ENCODE peak calls at places on chromosomes 5 and 9, in seven cellular contexts. M, C, S, Y, X, B and Z are unnamed samples.

GRCh38 chr9:128257907-128258306 is 17.9 kb downstream of the GOLGA2 start:
- DNase-seq in M (no peak), C (no peak), S (no peak), Y (no peak), X (no peak), B (no peak), Z (no peak)

GRCh38 chr9:93721417-93721965 is 145.1 kb downstream of the PHF2 start:
- DNase-seq in M (no peak), C (no peak), S (no peak), Y (no peak), X (no peak), B (no peak), Z (no peak)

GRCh38 chr9:95008151-95008771 is 281.8 kb downstream of the AOPEP start:
- DNase-seq in M (no peak), C (peak), S (no peak), Y (no peak), X (no peak), B (no peak), Z (peak)

GRCh38 chr5:168592014-168592368 is 12.8 kb upstream of the PANK3 start:
- DNase-seq in M (no peak), C (peak), S (peak), Y (no peak), X (peak), B (no peak), Z (peak)

GRCh38 chr5:100406640-100407039 is 128.5 kb upstream of the FAM174A start:
- DNase-seq in M (no peak), C (no peak), S (peak), Y (peak), X (peak), B (no peak), Z (no peak)

GRCh38 chr9:90774682-90775081 is 26.9 kb upstream of the SYK start:
- DNase-seq in M (no peak), C (no peak), S (no peak), Y (no peak), X (no peak), B (no peak), Z (no peak)

GRCh38 chr9:120267929-120268328 is 312.0 kb downstream of the CDK5RAP2 start:
- DNase-seq in M (no peak), C (no peak), S (no peak), Y (no peak), X (peak), B (peak), Z (no peak)

GRCh38 chr9:9108641-9109040 is 1309.1 kb upstream of the DMAC1 start:
- DNase-seq in M (no peak), C (no peak), S (no peak), Y (no peak), X (no peak), B (no peak), Z (no peak)

GRCh38 chr9:16627967-16628366 is 242.5 kb downstream of the BNC2 start:
- DNase-seq in M (no peak), C (no peak), S (peak), Y (peak), X (peak), B (peak), Z (peak)

GRCh38 chr5:40679998-40680681 is 425 bp downstream of the PTGER4 start:
- DNase-seq in M (peak), C (no peak), S (no peak), Y (no peak), X (no peak), B (no peak), Z (no peak)

GRCh38 chr5:3376611-3377010 is 219.0 kb upstream of the IRX1 start:
- DNase-seq in M (no peak), C (no peak), S (no peak), Y (no peak), X (no peak), B (no peak), Z (no peak)

DNA sequence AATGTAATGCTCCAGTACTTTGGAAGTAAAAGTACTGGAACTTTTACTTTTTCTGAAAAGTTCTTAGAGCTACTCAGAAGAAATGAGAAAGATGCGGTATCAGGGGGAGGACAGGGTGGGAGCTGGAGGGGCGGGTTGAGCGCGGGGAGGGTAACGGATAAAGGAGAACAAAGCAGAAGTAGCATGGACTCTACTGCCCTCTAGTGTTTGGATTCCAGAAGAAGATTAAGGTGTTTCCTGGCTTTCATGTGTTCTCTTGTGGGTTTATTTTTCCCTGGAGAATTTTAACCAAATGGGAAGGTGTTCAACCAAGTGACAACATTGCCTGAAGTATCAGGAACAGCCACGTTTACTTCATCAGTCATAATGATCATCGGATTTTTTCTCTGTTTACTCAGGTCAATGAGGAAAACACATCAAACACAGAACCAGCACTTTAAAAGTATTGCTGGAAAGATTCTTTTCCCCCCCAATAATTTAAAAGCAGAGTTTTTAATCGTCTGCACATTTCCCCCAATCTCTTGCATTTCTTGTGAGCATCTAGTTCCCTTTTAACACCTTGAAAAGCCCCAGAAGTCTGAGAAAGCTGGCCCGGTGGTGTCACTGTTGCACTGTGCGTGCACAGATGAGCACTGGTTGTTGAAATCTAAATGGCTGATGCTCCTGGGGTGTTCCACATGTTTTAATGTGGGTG is 190.6 kb downstream of the MPDZ start:
- DNase-seq in M (no peak), C (peak), S (peak), Y (peak), X (peak), B (peak), Z (peak)
- TF ChIP-seq CTCF in M (no peak), C (peak), S (peak), Y (peak), X (peak), B (peak), Z (peak)

GRCh38 chr9:136762915-136763648 is 1.2 kb downstream of the LCN15 start:
- DNase-seq in M (peak), C (no peak), S (peak), Y (peak), X (no peak), B (peak), Z (no peak)
- H3K4me3 ChIP-seq in M (no peak), C (no peak), S (no peak), Y (no peak), X (no peak), B (no peak), Z (no peak)

DNA sequence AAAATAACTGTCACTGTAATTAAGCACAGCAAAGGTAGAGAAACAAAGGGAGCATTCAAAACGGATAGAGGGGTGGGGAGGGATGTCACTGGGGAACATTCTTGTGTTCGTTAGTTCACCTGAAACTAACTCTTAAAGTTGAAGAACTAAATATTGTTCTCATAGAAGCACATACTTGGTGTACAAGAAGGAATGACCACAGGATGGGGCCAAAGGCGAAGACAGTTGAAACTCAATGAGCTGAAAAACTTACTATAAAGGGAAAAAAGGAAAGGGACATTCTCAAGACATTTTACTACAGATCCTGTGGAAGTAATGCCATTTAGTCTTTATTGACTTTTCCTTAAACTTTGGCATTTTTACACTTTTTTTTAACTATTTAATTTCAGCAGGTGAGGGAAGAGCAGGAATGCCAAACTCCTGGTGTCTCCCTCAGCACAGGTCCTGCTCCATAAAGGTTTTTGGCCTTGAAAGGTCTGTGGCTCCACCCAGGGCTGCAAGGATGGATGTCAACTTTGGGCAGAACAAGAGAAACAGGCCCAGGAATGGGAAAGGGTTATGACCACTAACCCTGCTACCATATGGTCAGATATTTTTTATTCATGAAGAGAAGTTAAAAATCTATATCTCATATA is 197.6 kb upstream of the RASA1 start:
- DNase-seq in M (no peak), C (peak), S (peak), Y (peak), X (peak), B (peak), Z (peak)
- TF ChIP-seq CTCF in M (no peak), C (peak), S (peak), Y (peak), X (peak), B (peak), Z (peak)

GRCh38 chr5:11064763-11065450 is 303.9 kb upstream of the DAP start:
- DNase-seq in M (no peak), C (no peak), S (no peak), Y (no peak), X (no peak), B (no peak), Z (no peak)

GRCh38 chr5:11056560-11056959 is 295.5 kb upstream of the DAP start:
- DNase-seq in M (no peak), C (no peak), S (no peak), Y (no peak), X (no peak), B (peak), Z (no peak)

GRCh38 chr5:11062379-11062778 is 301.3 kb upstream of the DAP start:
- DNase-seq in M (no peak), C (no peak), S (peak), Y (no peak), X (peak), B (no peak), Z (no peak)
- H3K4me3 ChIP-seq in M (no peak), C (no peak), S (no peak), Y (no peak), X (no peak), B (no peak), Z (no peak)

DNA sequence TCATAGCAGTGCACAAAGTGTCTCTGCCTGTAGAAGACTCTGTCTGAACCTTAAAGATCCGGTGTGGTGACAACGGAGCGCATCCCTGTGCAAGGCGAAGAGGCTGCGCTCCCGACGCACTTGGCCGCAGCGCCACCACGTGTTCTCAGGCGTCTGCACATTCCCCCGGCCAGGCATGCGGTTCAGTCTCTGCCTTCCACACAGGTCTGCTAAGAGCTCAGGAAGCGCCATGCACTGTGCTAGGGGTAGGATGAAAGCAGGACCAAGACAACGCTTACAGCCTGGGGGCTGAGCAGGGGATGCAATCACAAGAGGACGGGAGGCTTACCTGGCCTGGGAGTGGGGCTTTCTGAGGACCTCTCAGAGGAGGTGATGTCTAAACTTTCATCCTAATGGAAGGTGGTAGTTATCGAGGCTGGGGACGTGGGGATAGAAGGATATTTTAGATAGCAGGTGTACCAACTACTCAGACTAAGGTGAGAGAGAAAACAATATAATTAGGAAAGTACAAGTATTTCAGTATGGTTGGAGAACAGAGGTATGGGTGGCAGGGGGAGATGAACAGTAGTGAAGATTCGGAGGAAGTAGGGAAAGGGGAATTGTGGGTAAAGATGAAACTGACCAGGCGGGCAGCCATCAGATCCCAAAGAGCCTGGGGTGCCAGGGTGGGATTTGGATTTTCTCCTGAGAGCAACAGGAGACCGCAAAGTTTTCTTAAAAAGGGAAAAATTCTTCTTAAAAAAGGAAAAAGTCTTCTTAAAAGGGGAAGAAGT is 13.3 kb downstream of the CAPSL start:
- DNase-seq in M (peak), C (peak), S (peak), Y (peak), X (peak), B (peak), Z (peak)
- TF ChIP-seq CTCF in M (peak), C (peak), S (peak), Y (peak), X (peak), B (peak), Z (peak)

DNA sequence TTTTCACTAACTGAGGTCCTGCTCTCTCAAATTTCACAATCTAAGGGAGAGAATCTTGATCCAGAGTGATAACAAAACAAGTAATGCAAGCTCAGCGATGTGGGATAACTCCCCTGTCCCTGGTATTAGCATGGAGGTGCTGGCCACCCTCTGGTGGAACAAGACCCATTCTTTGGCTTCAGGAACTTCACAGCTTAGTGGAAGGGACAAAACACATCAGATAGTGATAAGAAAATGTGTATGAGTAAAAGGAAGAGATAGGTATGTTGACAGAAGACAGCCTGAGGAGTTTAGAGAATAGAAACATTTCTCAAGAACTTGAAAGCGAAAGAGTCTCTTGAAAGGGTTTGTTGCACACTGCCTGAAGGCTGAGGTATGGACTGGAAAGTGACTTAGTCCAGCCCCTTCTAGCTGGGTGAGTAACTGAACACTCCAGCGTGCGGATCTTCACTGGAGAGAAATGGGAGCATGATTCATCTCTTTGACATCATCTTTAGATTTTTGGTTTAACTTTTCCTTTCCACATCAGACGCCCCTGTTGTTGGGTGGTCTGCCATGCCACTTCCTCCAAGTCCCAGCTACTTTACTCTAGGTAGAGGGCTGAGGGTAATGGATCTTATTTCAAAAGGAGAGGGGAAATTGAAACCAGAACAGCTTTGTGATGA is 25.4 kb upstream of the ZSWIM6 start:
- DNase-seq in M (no peak), C (no peak), S (peak), Y (no peak), X (peak), B (peak), Z (peak)
- H3K4me3 ChIP-seq in M (no peak), C (no peak), S (no peak), Y (no peak), X (peak), B (peak), Z (peak)

GRCh38 chr5:95904827-95905226 is 56.8 kb downstream of the ELL2 start:
- DNase-seq in M (no peak), C (no peak), S (no peak), Y (no peak), X (no peak), B (no peak), Z (no peak)

GRCh38 chr5:95900383-95900958 is 61.2 kb downstream of the ELL2 start:
- DNase-seq in M (no peak), C (no peak), S (peak), Y (peak), X (peak), B (peak), Z (peak)

GRCh38 chr5:95907067-95907705 is 54.5 kb downstream of the ELL2 start:
- DNase-seq in M (no peak), C (no peak), S (no peak), Y (no peak), X (no peak), B (no peak), Z (no peak)

GRCh38 chr5:95901676-95902646 is 59.7 kb downstream of the ELL2 start:
- DNase-seq in M (no peak), C (peak), S (peak), Y (no peak), X (peak), B (peak), Z (peak)

DNA sequence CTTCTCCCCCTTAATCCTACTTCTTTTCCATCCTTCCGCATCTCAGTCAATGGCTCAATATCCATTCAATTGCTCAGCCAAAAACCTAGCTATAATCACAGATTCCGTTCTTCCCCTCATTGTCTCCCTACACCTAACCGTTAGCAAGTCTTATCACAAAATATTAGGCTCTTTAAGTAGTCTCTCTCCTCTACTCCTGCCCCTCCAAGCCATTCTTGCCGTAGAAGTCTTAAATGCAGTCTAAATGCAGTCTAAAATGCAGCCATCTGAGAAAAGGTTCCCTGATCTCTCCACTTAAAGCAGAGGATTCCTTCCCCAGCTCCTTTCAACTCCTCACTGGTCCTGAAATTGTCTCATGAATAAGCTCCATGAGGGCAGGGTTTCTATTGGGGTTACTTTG is 57.8 kb downstream of the ELL2 start:
- DNase-seq in M (no peak), C (no peak), S (no peak), Y (no peak), X (no peak), B (no peak), Z (no peak)
- TF ChIP-seq CTCF in M (no peak), C (no peak), S (no peak), Y (no peak), X (no peak), B (no peak), Z (no peak)

DNA sequence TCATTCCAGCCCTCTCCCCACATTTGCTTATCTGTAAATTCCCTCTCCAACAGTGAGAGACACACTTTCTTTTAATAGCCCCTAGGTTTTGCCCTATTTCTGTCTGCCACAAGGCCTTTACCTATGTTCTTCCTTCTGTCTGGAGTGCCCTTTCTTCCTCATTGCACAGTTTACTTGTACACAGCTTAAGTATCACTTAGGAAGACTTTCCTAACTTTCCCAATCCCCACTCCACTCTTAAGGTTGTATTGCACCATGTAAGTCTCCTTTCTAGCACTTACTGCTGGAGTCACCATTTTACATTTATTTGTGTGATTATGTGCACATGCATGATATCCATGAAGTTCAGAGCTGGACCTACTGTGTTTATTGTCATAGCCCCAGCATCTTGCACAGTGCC is 10.8 kb upstream of the CKMT2 start:
- DNase-seq in M (no peak), C (no peak), S (no peak), Y (no peak), X (no peak), B (no peak), Z (no peak)
- H3K4me3 ChIP-seq in M (no peak), C (no peak), S (no peak), Y (no peak), X (no peak), B (no peak), Z (no peak)

GRCh38 chr5:658103-658502 is 35.0 kb downstream of the TPPP start:
- DNase-seq in M (no peak), C (no peak), S (no peak), Y (no peak), X (no peak), B (peak), Z (no peak)

GRCh38 chr5:662751-663435 is 30.3 kb downstream of the TPPP start:
- DNase-seq in M (no peak), C (no peak), S (no peak), Y (no peak), X (no peak), B (no peak), Z (no peak)

GRCh38 chr5:661891-662750 is 31.0 kb downstream of the TPPP start:
- DNase-seq in M (no peak), C (no peak), S (no peak), Y (no peak), X (no peak), B (no peak), Z (no peak)

GRCh38 chr5:659496-660263 is 33.5 kb downstream of the TPPP start:
- DNase-seq in M (no peak), C (no peak), S (no peak), Y (no peak), X (no peak), B (no peak), Z (no peak)

DNA sequence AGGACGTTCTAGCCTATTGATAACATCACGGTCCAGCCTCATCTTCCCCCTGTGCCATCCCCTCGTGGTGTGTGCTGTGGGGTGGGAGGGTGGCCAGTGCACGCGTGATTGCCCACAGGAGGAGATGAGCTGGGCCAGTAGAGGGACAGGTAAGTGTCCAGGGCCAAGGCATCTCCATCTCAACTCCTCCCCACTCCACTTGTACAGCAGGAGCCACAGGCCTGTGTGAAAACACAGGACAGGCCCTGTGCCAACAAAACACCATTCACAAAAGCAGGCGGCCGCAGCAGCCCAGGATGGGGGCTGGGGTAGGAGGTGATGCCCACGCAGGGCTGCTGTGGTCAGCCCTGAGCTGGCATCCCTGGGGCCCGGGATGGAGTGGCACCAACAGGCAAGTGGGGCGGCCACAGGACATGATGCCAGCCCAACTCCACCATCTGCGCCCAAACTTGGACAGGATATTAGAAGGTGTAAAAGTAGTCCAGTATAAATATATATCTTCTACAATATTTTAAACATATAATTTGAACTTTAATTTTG is 32.6 kb downstream of the TPPP start:
- DNase-seq in M (no peak), C (no peak), S (no peak), Y (no peak), X (no peak), B (no peak), Z (no peak)
- TF ChIP-seq CTCF in M (no peak), C (no peak), S (no peak), Y (no peak), X (no peak), B (no peak), Z (no peak)